ENCODE peak calls at places on chromosomes 12 and 14, in eight cellular contexts. Q, I, J, S, K, X, C and U are unnamed samples.

GRCh38 chr12:42631507-42631906 is 42.0 kb upstream of the PRICKLE1 start:
- DNase-seq in Q (no peak), I (no peak), J (no peak), S (no peak), K (no peak), X (no peak), C (no peak), U (no peak)

GRCh38 chr14:24110060-24110459 is 4.5 kb upstream of the DCAF11 start:
- DNase-seq in Q (no peak), I (no peak), J (no peak), S (no peak), K (no peak), X (no peak), C (no peak), U (no peak)

GRCh38 chr14:76699901-76700590 is 61.2 kb upstream of the VASH1 start:
- DNase-seq in Q (no peak), I (no peak), J (no peak), S (no peak), K (no peak), X (no peak), C (no peak), U (no peak)

GRCh38 chr12:46770501-46771183 is 55.2 kb downstream of the SLC38A4 start:
- DNase-seq in Q (no peak), I (no peak), J (no peak), S (no peak), K (no peak), X (no peak), C (no peak), U (no peak)

GRCh38 chr14:63204407-63205280 is at the start of gene RHOJ:
- DNase-seq in Q (no peak), I (no peak), J (no peak), S (no peak), K (peak), X (no peak), C (no peak), U (peak)

GRCh38 chr12:123744836-123745235 is 17.3 kb upstream of the DNAH10 start:
- DNase-seq in Q (no peak), I (no peak), J (no peak), S (no peak), K (no peak), X (no peak), C (no peak), U (no peak)

GRCh38 chr12:116964004-116964739 is 53.4 kb downstream of the FBXW8 start:
- DNase-seq in Q (no peak), I (no peak), J (no peak), S (no peak), K (no peak), X (no peak), C (no peak), U (peak)

GRCh38 chr14:67497216-67497615 is 8.7 kb upstream of the TMEM229B start:
- DNase-seq in Q (no peak), I (no peak), J (no peak), S (no peak), K (no peak), X (no peak), C (no peak), U (no peak)

GRCh38 chr14:104206281-104206904 is 68.0 kb downstream of the KIF26A start:
- DNase-seq in Q (no peak), I (no peak), J (no peak), S (no peak), K (no peak), X (no peak), C (no peak), U (peak)

GRCh38 chr12:68865399-68866154 is 57.6 kb downstream of the MDM2 start:
- DNase-seq in Q (no peak), I (no peak), J (no peak), S (no peak), K (no peak), X (no peak), C (no peak), U (no peak)

GRCh38 chr12:52235822-52236291 is 2.8 kb downstream of the KRT7 start:
- DNase-seq in Q (no peak), I (no peak), J (no peak), S (no peak), K (no peak), X (peak), C (no peak), U (no peak)

GRCh38 chr12:66403746-66404145 is 101.5 kb downstream of the HELB start:
- DNase-seq in Q (no peak), I (no peak), J (no peak), S (no peak), K (no peak), X (no peak), C (peak), U (peak)

GRCh38 chr14:64663174-64663573 is 41.0 kb upstream of the PLEKHG3 start:
- DNase-seq in Q (no peak), I (no peak), J (no peak), S (no peak), K (no peak), X (no peak), C (no peak), U (no peak)

GRCh38 chr14:91744068-91744480 is 12.2 kb upstream of the CATSPERB start:
- DNase-seq in Q (no peak), I (no peak), J (peak), S (no peak), K (no peak), X (no peak), C (no peak), U (no peak)

GRCh38 chr12:2244013-2244861 is 191.4 kb downstream of the CACNA1C start:
- DNase-seq in Q (no peak), I (no peak), J (peak), S (no peak), K (no peak), X (no peak), C (peak), U (no peak)

GRCh38 chr14:93276031-93276716 is 56.7 kb downstream of the BTBD7 start:
- DNase-seq in Q (no peak), I (no peak), J (no peak), S (no peak), K (no peak), X (no peak), C (no peak), U (no peak)

GRCh38 chr14:33949051-33950037 is 1.5 kb downstream of the EGLN3 start:
- DNase-seq in Q (no peak), I (no peak), J (no peak), S (no peak), K (no peak), X (no peak), C (no peak), U (no peak)

GRCh38 chr12:6367969-6368892 is 7.1 kb downstream of the SCNN1A start:
- DNase-seq in Q (no peak), I (no peak), J (no peak), S (no peak), K (no peak), X (no peak), C (no peak), U (no peak)

GRCh38 chr12:48857278-48857994 is 5.5 kb upstream of the DDX23 start:
- DNase-seq in Q (no peak), I (no peak), J (no peak), S (no peak), K (no peak), X (no peak), C (no peak), U (no peak)

GRCh38 chr12:124763594-124763979 is 100.1 kb downstream of the SCARB1 start:
- DNase-seq in Q (no peak), I (no peak), J (no peak), S (no peak), K (no peak), X (no peak), C (no peak), U (no peak)

GRCh38 chr12:24960222-24960855 is 11.4 kb upstream of the BCAT1 start:
- DNase-seq in Q (no peak), I (peak), J (peak), S (no peak), K (peak), X (no peak), C (no peak), U (peak)

GRCh38 chr12:27015730-27016076 is 1.5 kb upstream of the TM7SF3 start:
- DNase-seq in Q (peak), I (no peak), J (peak), S (no peak), K (no peak), X (no peak), C (peak), U (peak)

GRCh38 chr12:20214286-20214685 is 154.1 kb upstream of the PDE3A start:
- DNase-seq in Q (no peak), I (no peak), J (no peak), S (no peak), K (no peak), X (no peak), C (peak), U (no peak)

GRCh38 chr14:77033622-77034521 is 5.4 kb upstream of the IRF2BPL start:
- DNase-seq in Q (peak), I (peak), J (no peak), S (peak), K (no peak), X (peak), C (peak), U (peak)

GRCh38 chr12:32397703-32398102 is 1.7 kb upstream of the FGD4 start:
- DNase-seq in Q (no peak), I (no peak), J (no peak), S (no peak), K (no peak), X (no peak), C (no peak), U (no peak)

GRCh38 chr14:50812180-50812579 is 18.8 kb downstream of the NIN start:
- DNase-seq in Q (no peak), I (no peak), J (no peak), S (no peak), K (no peak), X (no peak), C (no peak), U (no peak)

GRCh38 chr14:85634205-85634604 is 104.3 kb downstream of the FLRT2 start:
- DNase-seq in Q (peak), I (no peak), J (no peak), S (no peak), K (peak), X (no peak), C (no peak), U (no peak)

GRCh38 chr12:64890873-64891468 is 66.5 kb downstream of the TBC1D30 start:
- DNase-seq in Q (peak), I (no peak), J (peak), S (no peak), K (no peak), X (no peak), C (peak), U (peak)

GRCh38 chr12:91577586-91578539 is 395.2 kb upstream of the DCN start:
- DNase-seq in Q (peak), I (no peak), J (peak), S (no peak), K (no peak), X (no peak), C (peak), U (peak)

GRCh38 chr12:46659844-46660243 is 166.0 kb downstream of the SLC38A4 start:
- DNase-seq in Q (no peak), I (no peak), J (no peak), S (no peak), K (no peak), X (no peak), C (no peak), U (no peak)

GRCh38 chr12:131075194-131075593 is 121.5 kb downstream of the ADGRD1 start:
- DNase-seq in Q (no peak), I (no peak), J (no peak), S (no peak), K (no peak), X (no peak), C (no peak), U (no peak)

GRCh38 chr14:31950760-31951637 is 126.1 kb upstream of the ARHGAP5 start:
- DNase-seq in Q (no peak), I (no peak), J (no peak), S (no peak), K (no peak), X (peak), C (peak), U (peak)

GRCh38 chr12:120100630-120101029 is 15.9 kb downstream of the RAB35 start:
- DNase-seq in Q (no peak), I (no peak), J (no peak), S (no peak), K (no peak), X (no peak), C (peak), U (no peak)

GRCh38 chr14:28163261-28163660 is 603.3 kb upstream of the FOXG1 start:
- DNase-seq in Q (no peak), I (no peak), J (no peak), S (no peak), K (no peak), X (no peak), C (no peak), U (no peak)

GRCh38 chr12:15689751-15690191 is 99.4 kb downstream of the EPS8 start:
- DNase-seq in Q (no peak), I (no peak), J (peak), S (no peak), K (no peak), X (no peak), C (no peak), U (no peak)

GRCh38 chr14:90512332-90512951 is 115.6 kb downstream of the CALM1 start:
- DNase-seq in Q (no peak), I (no peak), J (no peak), S (no peak), K (no peak), X (peak), C (no peak), U (no peak)

GRCh38 chr12:126384029-126384564 is 1318.9 kb downstream of the AACS start:
- DNase-seq in Q (no peak), I (no peak), J (no peak), S (no peak), K (no peak), X (no peak), C (no peak), U (no peak)

GRCh38 chr12:19369691-19370148 is 69.6 kb upstream of the AEBP2 start:
- DNase-seq in Q (no peak), I (no peak), J (no peak), S (no peak), K (no peak), X (no peak), C (peak), U (peak)

GRCh38 chr14:63555572-63555971 is 12.4 kb upstream of the PPP2R5E start:
- DNase-seq in Q (no peak), I (no peak), J (no peak), S (no peak), K (no peak), X (no peak), C (no peak), U (no peak)

GRCh38 chr12:55068416-55069010 is 48.7 kb downstream of the NEUROD4 start:
- DNase-seq in Q (no peak), I (peak), J (peak), S (peak), K (peak), X (no peak), C (peak), U (peak)